ENCODE peak calls at places on chromosome 3, in five cellular contexts. L is SK-N-SH, N is RWPE1, H is H9, C is pancreas. E is an unnamed sample.

GRCh38 chr3:33250712-33251111 is 26.5 kb upstream of the FBXL2 start:
- DNase-seq in L (no peak), N (no peak), H (no peak), C (no peak), E (no peak)

GRCh38 chr3:129822679-129823078 is 70.8 kb downstream of the TMCC1 start:
- DNase-seq in L (no peak), N (no peak), H (no peak), C (no peak), E (peak; percentile 36)

GRCh38 chr3:39809181-39809994 is at the start of gene MYRIP:
- DNase-seq in L (peak; percentile 96), N (peak; percentile 18), H (peak; percentile 86), C (peak; percentile 90), E (no peak)

GRCh38 chr3:61669676-61670299 is 108.4 kb downstream of the PTPRG start:
- DNase-seq in L (no peak), N (no peak), H (no peak), C (no peak), E (no peak)

GRCh38 chr3:143344516-143345165 is 225.1 kb downstream of the CHST2 start:
- DNase-seq in L (no peak), N (no peak), H (no peak), C (no peak), E (no peak)

GRCh38 chr3:47664519-47664918 is 85.9 kb upstream of the CSPG5 start:
- DNase-seq in L (peak; percentile 33), N (no peak), H (no peak), C (no peak), E (no peak)

GRCh38 chr3:93961489-93961888 is 12.2 kb downstream of the PROS1 start:
- DNase-seq in L (no peak), N (no peak), H (no peak), C (no peak), E (no peak)

GRCh38 chr3:26624209-26624775 is 1.7 kb downstream of the LRRC3B start:
- DNase-seq in L (no peak), N (no peak), H (peak; percentile 59), C (no peak), E (no peak)

GRCh38 chr3:114809668-114810413 is 337.2 kb downstream of the ZBTB20 start:
- DNase-seq in L (no peak), N (no peak), H (no peak), C (no peak), E (no peak)

GRCh38 chr3:177465243-177465642 is 268.0 kb upstream of the TBL1XR1 start:
- DNase-seq in L (no peak), N (no peak), H (no peak), C (no peak), E (no peak)

GRCh38 chr3:129593595-129594339 is 12.7 kb downstream of the PLXND1 start:
- DNase-seq in L (no peak), N (no peak), H (peak; percentile 49), C (no peak), E (no peak)

GRCh38 chr3:138944842-138945645 is 1.9 kb downstream of the FOXL2 start:
- DNase-seq in L (peak; percentile 71), N (no peak), H (peak; percentile 75), C (no peak), E (no peak)

GRCh38 chr3:48187579-48188265 is 495 bp downstream of the CDC25A start:
- DNase-seq in L (peak; percentile 74), N (peak; percentile 29), H (peak; percentile 37), C (peak; percentile 80), E (no peak)

GRCh38 chr3:124845406-124845805 is 41.8 kb downstream of the ITGB5 start:
- DNase-seq in L (no peak), N (peak; percentile 62), H (no peak), C (no peak), E (peak; percentile 76)

GRCh38 chr3:155934215-155934614 is 63.8 kb downstream of the GMPS start:
- DNase-seq in L (no peak), N (no peak), H (no peak), C (no peak), E (peak; percentile 8)

GRCh38 chr3:123627673-123628670 is 43.1 kb upstream of the HACD2 start:
- DNase-seq in L (no peak), N (no peak), H (no peak), C (peak; percentile 87), E (no peak)

GRCh38 chr3:124763206-124763605 is 33.0 kb downstream of the UMPS start:
- DNase-seq in L (no peak), N (no peak), H (no peak), C (no peak), E (no peak)

GRCh38 chr3:169026543-169027181 is 636.9 kb downstream of the MECOM start:
- DNase-seq in L (no peak), N (peak; percentile 77), H (no peak), C (no peak), E (peak; percentile 89)

GRCh38 chr3:185164428-185165217 is 11.8 kb upstream of the C3orf70 start:
- DNase-seq in L (no peak), N (no peak), H (no peak), C (no peak), E (no peak)

GRCh38 chr3:65485826-65486592 is 552.7 kb downstream of the MAGI1 start:
- DNase-seq in L (no peak), N (no peak), H (no peak), C (no peak), E (no peak)

GRCh38 chr3:39519554-39519953 is 52.1 kb downstream of the MOBP start:
- DNase-seq in L (no peak), N (no peak), H (no peak), C (no peak), E (no peak)

GRCh38 chr3:43171770-43172169 is 65.9 kb upstream of the POMGNT2 start:
- DNase-seq in L (no peak), N (no peak), H (no peak), C (no peak), E (no peak)

GRCh38 chr3:129793356-129793755 is 100.2 kb downstream of the TMCC1 start:
- DNase-seq in L (no peak), N (peak; percentile 6), H (no peak), C (no peak), E (no peak)

GRCh38 chr3:38533285-38533994 is 37.3 kb downstream of the EXOG start:
- DNase-seq in L (peak; percentile 63), N (no peak), H (no peak), C (no peak), E (no peak)

GRCh38 chr3:179450901-179451334 is 352 bp downstream of the GNB4 start:
- DNase-seq in L (no peak), N (peak; percentile 32), H (no peak), C (no peak), E (no peak)

GRCh38 chr3:111968319-111969059 is 10.3 kb upstream of the ABHD10 start:
- DNase-seq in L (no peak), N (no peak), H (no peak), C (no peak), E (no peak)

GRCh38 chr3:111975131-111975530 is 3.7 kb upstream of the ABHD10 start:
- DNase-seq in L (no peak), N (no peak), H (no peak), C (no peak), E (no peak)

GRCh38 chr3:111967651-111968274 is 11.1 kb upstream of the ABHD10 start:
- DNase-seq in L (peak; percentile 46), N (peak; percentile 50), H (peak; percentile 80), C (peak; percentile 85), E (peak; percentile 59)

GRCh38 chr3:111972891-111973290 is 5.9 kb upstream of the ABHD10 start:
- DNase-seq in L (no peak), N (no peak), H (no peak), C (no peak), E (no peak)

GRCh38 chr3:111971533-111971932 is 7.3 kb upstream of the ABHD10 start:
- DNase-seq in L (no peak), N (no peak), H (no peak), C (no peak), E (no peak)
- TF ChIP-seq CTCF in L (no peak), N (no peak), H (no peak), C (no peak), E (no peak)

GRCh38 chr3:100634493-100635272 is 25.3 kb downstream of the ADGRG7 start:
- DNase-seq in L (no peak), N (peak; percentile 66), H (no peak), C (peak; percentile 64), E (no peak)
- TF ChIP-seq CTCF in L (peak; percentile 23), N (no peak), H (no peak), C (no peak), E (no peak)

GRCh38 chr3:18425641-18426403 is 683 bp upstream of the SATB1 start:
- DNase-seq in L (peak; percentile 84), N (no peak), H (peak; percentile 57), C (peak; percentile 77), E (no peak)
- TF ChIP-seq CTCF in L (no peak), N (no peak), H (no peak), C (no peak), E (no peak)

GRCh38 chr3:45261333-45262110 is 35.4 kb upstream of the TMEM158 start:
- DNase-seq in L (no peak), N (no peak), H (no peak), C (no peak), E (no peak)

GRCh38 chr3:45272828-45273470 is 46.9 kb upstream of the TMEM158 start:
- DNase-seq in L (no peak), N (no peak), H (no peak), C (no peak), E (no peak)

GRCh38 chr3:45272411-45272810 is 46.3 kb upstream of the TMEM158 start:
- DNase-seq in L (no peak), N (no peak), H (no peak), C (no peak), E (no peak)

GRCh38 chr3:45269952-45270351 is 43.9 kb upstream of the TMEM158 start:
- DNase-seq in L (no peak), N (no peak), H (no peak), C (no peak), E (no peak)

GRCh38 chr3:45267097-45267496 is 41.0 kb upstream of the TMEM158 start:
- DNase-seq in L (no peak), N (no peak), H (no peak), C (no peak), E (no peak)
- TF ChIP-seq CTCF in L (no peak), N (no peak), H (no peak), C (no peak), E (no peak)

GRCh38 chr3:19273091-19273490 is 124.8 kb downstream of the KCNH8 start:
- DNase-seq in L (no peak), N (no peak), H (no peak), C (no peak), E (no peak)
- TF ChIP-seq CTCF in L (no peak), N (no peak), H (no peak), C (no peak), E (no peak)

DNA sequence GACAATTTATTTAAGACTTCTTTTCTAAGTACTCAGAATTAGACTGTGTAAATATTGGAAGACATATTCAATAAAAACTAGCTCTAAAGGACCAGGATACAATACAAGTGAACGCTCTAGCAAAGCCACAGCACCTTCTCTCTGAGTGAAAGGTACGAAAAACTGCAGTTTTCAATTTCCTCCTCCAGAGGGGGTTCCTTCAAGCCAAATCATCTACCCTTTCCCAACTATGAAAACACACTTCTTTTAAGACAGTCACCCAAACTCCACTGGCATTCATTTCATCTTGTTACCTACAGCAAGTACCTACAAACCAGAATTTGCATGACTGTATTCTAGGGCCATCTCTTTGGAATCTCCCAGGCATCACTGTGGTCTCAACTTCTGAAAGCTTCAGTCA is 165.8 kb downstream of the ERC2 start:
- DNase-seq in L (no peak), N (no peak), H (no peak), C (no peak), E (no peak)
- TF ChIP-seq CTCF in L (peak; percentile 36), N (no peak), H (peak; percentile 65), C (no peak), E (no peak)

GRCh38 chr3:157573780-157574378 is 70.7 kb upstream of the VEPH1 start:
- DNase-seq in L (no peak), N (no peak), H (no peak), C (no peak), E (no peak)
- TF ChIP-seq CTCF in L (no peak), N (no peak), H (no peak), C (no peak), E (no peak)

E was measured in AG09319.